ENCODE peak calls at places on chromosomes 5 and 9, in six cellular contexts. D is breast epithelium, Y is dorsolateral prefrontal cortex, U is AG04450, G is uterus, Q is PC-3. F is an unnamed sample.

GRCh38 chr5:158881076-158881880 is 218.4 kb downstream of the EBF1 start:
- DNase-seq in U (no peak), G (no peak), Y (no peak), Q (peak; percentile 20), D (no peak), F (no peak)

GRCh38 chr5:4576161-4576748 is 563.9 kb upstream of the ADAMTS16 start:
- DNase-seq in Y (no peak), U (no peak), D (no peak), Q (no peak), G (no peak), F (no peak)

GRCh38 chr9:129170229-129170628 is 7.8 kb downstream of the IER5L start:
- DNase-seq in D (no peak), Y (no peak), Q (peak; percentile 70), U (no peak), G (no peak), F (no peak)

GRCh38 chr5:169433221-169433651 is 132.3 kb upstream of the SLIT3 start:
- DNase-seq in Y (no peak), Q (no peak), D (no peak), G (no peak), U (no peak), F (no peak)

GRCh38 chr5:65774346-65774745 is 52.3 kb downstream of the NLN start:
- DNase-seq in G (no peak), Y (no peak), D (no peak), U (peak; percentile 63), Q (peak; percentile 25), F (no peak)

GRCh38 chr9:93041108-93041802 is 17.2 kb upstream of the SUSD3 start:
- DNase-seq in U (no peak), Q (no peak), D (no peak), Y (no peak), G (no peak), F (no peak)

GRCh38 chr5:10695759-10696543 is 65.1 kb downstream of the DAP start:
- DNase-seq in G (no peak), Q (no peak), D (no peak), Y (no peak), U (no peak), F (no peak)

GRCh38 chr5:80251636-80252035 is 4.2 kb downstream of the SERINC5 start:
- DNase-seq in G (no peak), Q (no peak), D (no peak), Y (no peak), U (no peak), F (no peak)

GRCh38 chr5:57626703-57627102 is 144.1 kb upstream of the ACTBL2 start:
- DNase-seq in Y (no peak), Q (no peak), U (no peak), D (no peak), G (no peak), F (no peak)

GRCh38 chr9:12813960-12814876 is 39.4 kb downstream of the LURAP1L start:
- DNase-seq in Y (no peak), D (no peak), G (peak; percentile 71), U (peak; percentile 98), Q (peak; percentile 93), F (no peak)

GRCh38 chr5:41195228-41195627 is 18.1 kb downstream of the C6 start:
- DNase-seq in U (no peak), Y (no peak), D (no peak), Q (peak; percentile 65), G (no peak), F (no peak)

GRCh38 chr9:81097167-81097566 is 592.2 kb downstream of the TLE1 start:
- DNase-seq in Y (no peak), U (no peak), G (no peak), Q (no peak), D (no peak), F (no peak)

GRCh38 chr9:82202808-82203207 is 214.2 kb downstream of the SPATA31D1 start:
- DNase-seq in U (peak; percentile 29), Y (no peak), G (no peak), Q (peak; percentile 64), D (no peak), F (no peak)

GRCh38 chr5:54942064-54942778 is 43.2 kb downstream of the ESM1 start:
- DNase-seq in Q (no peak), G (no peak), U (no peak), Y (no peak), D (no peak), F (no peak)

GRCh38 chr9:99211746-99212145 is 10.0 kb downstream of the ALG2 start:
- DNase-seq in Y (no peak), U (no peak), G (no peak), D (no peak), Q (no peak), F (no peak)
- TF ChIP-seq CTCF in Y (no peak), U (no peak), G (no peak), D (no peak), Q (no peak), F (no peak)

GRCh38 chr5:131382407-131383395 is 118.8 kb downstream of the CDC42SE2 start:
- DNase-seq in D (no peak), U (peak; percentile 8), G (no peak), Y (no peak), Q (peak; percentile 61), F (no peak)

GRCh38 chr5:131386124-131386523 is 122.3 kb downstream of the CDC42SE2 start:
- DNase-seq in Y (no peak), G (no peak), D (no peak), U (no peak), Q (no peak), F (no peak)

GRCh38 chr5:131384181-131384580 is 120.3 kb downstream of the CDC42SE2 start:
- DNase-seq in D (no peak), Y (no peak), Q (no peak), G (no peak), U (no peak), F (no peak)

GRCh38 chr5:131386779-131387178 is 122.9 kb downstream of the CDC42SE2 start:
- DNase-seq in Q (peak; percentile 35), D (no peak), G (no peak), U (no peak), Y (no peak), F (no peak)

DNA sequence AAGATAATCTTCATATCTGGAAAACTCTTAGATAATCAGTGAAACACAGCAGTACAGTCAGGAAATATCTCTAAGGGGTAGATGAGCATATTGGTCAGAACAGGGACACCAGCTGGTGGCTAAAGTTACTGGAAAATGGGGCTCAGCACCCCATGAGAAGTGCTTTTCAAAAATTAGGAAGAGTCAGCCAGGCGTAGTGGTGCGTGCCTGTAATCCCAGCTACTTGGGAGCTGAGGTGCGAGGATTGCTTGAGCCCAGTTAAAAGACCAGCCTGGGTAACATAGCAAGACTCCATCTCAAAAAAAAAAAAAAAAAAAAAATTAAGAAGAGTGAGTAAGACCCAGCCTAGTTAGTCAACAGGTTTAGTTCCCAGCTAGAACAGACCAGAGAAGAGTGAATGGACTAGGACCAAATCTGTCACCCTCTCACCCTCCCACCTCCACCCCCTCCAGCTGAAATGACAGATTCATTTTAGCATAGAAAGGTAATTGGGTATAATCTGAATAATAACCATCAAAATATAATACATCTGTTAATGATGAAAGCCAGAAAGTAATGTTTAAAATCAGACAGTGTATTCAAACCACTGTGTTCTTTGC is 120.9 kb downstream of the CDC42SE2 start:
- DNase-seq in D (no peak), U (no peak), Q (no peak), Y (no peak), G (no peak), F (no peak)
- TF ChIP-seq CTCF in D (no peak), U (no peak), Q (no peak), Y (no peak), G (no peak), F (no peak)

GRCh38 chr5:135833961-135834638 is 363 bp upstream of the SLC25A48 start:
- DNase-seq in D (no peak), Y (no peak), U (no peak), Q (peak; percentile 23), G (no peak), F (no peak)
- TF ChIP-seq CTCF in D (no peak), Y (peak; percentile 67), U (peak; percentile 61), Q (no peak), G (peak; percentile 31), F (peak; percentile 59)

DNA sequence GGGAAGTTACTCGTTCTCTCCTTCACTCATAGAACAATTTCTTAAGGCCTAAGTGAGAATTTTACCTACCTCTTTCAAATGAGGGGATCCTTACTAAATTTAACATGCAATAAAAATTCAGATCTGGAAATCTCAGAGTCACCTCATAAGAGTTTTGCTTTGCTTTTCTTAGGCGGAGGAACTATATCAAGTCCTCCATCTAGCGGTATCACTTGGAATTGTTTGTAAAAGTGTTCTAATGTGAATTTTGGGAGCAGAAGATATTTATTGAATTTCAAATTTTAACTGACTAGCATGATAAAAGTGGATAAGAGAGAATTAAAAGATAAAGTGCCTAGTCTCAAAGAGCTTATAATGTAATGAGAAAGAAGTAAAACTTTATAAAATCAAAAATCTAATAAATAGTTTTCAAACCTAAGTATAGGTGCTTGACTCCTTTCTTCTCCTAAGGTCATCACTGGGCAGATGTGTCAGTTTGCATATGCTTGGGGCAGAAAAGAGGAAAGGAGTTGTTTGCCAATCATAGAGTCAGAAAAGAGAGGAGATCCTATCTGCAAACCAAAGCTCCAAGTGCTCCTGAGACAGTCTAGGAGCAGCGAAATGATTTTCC is 145.7 kb upstream of the DAB2 start:
- DNase-seq in D (no peak), U (no peak), Y (no peak), G (no peak), Q (peak; percentile 80), F (no peak)
- TF ChIP-seq CTCF in D (peak; percentile 65), U (peak; percentile 78), Y (peak; percentile 68), G (peak; percentile 62), Q (peak; percentile 89), F (peak; percentile 65)

GRCh38 chr5:157365732-157366131 is 94.3 kb upstream of the NIPAL4 start:
- DNase-seq in U (no peak), D (no peak), Q (no peak), G (no peak), Y (no peak), F (no peak)

GRCh38 chr5:157362982-157363381 is 97.0 kb upstream of the NIPAL4 start:
- DNase-seq in G (no peak), U (no peak), Q (peak; percentile 61), Y (no peak), D (no peak), F (no peak)

GRCh38 chr5:157370967-157371366 is 89.0 kb upstream of the NIPAL4 start:
- DNase-seq in D (no peak), G (no peak), Q (no peak), Y (no peak), U (peak; percentile 57), F (no peak)

GRCh38 chr5:157369507-157369906 is 90.5 kb upstream of the NIPAL4 start:
- DNase-seq in D (no peak), U (no peak), Q (no peak), Y (no peak), G (no peak), F (no peak)

GRCh38 chr5:157366741-157367684 is 93.0 kb upstream of the NIPAL4 start:
- DNase-seq in Y (no peak), U (peak; percentile 54), Q (peak; percentile 86), G (peak; percentile 47), D (no peak), F (no peak)
- TF ChIP-seq CTCF in Y (peak; percentile 43), U (peak; percentile 82), Q (peak; percentile 98), G (peak; percentile 42), D (no peak), F (no peak)

F was measured in D721Med.